ENCODE peak calls at places on chromosomes 3 and 15, in nine cellular contexts. Q is left cardiac atrium; G is type B pancreatic cell; Z is GM19239; X is NCI-H446; D is activated naive CD4-positive, alpha-beta T cell treated with Interleukin-2 at 50 U/mL for 16 hours; T is Caki2; E is neuronal stem cell; F is NAMALWA. L is an unnamed sample.

GRCh38 chr3:42256135-42256819 is 9.7 kb downstream of the CCK start:
- DNase-seq in Q (no peak), G (no peak), Z (no peak), X (no peak), D (no peak), T (peak), E (no peak), F (no peak), L (no peak)

GRCh38 chr15:83845230-83845629 is 191.3 kb downstream of the ADAMTSL3 start:
- DNase-seq in Q (no peak), G (no peak), Z (no peak), X (no peak), D (no peak), T (no peak), E (no peak), F (no peak), L (no peak)

GRCh38 chr3:51718547-51719412 is 11.9 kb downstream of the GRM2 start:
- DNase-seq in Q (peak), G (peak), Z (peak), X (no peak), D (peak), T (peak), E (peak), F (peak), L (peak)

GRCh38 chr15:39459538-39459937 is 121.3 kb upstream of the THBS1 start:
- DNase-seq in Q (no peak), G (no peak), Z (no peak), X (no peak), D (no peak), T (no peak), E (no peak), F (no peak), L (no peak)

GRCh38 chr3:14506626-14507344 is 33.4 kb downstream of the GRIP2 start:
- DNase-seq in Q (no peak), G (no peak), Z (no peak), X (no peak), D (no peak), T (no peak), E (no peak), F (no peak), L (no peak)

GRCh38 chr15:40339621-40339945 is 1.2 kb downstream of the CCDC9B start:
- DNase-seq in Q (no peak), G (no peak), Z (no peak), X (no peak), D (no peak), T (peak), E (no peak), F (no peak), L (no peak)

GRCh38 chr3:194588741-194589140 is 44.5 kb downstream of the TMEM44 start:
- DNase-seq in Q (no peak), G (no peak), Z (no peak), X (no peak), D (no peak), T (no peak), E (no peak), F (no peak), L (no peak)

GRCh38 chr3:18657858-18658820 is 233.0 kb upstream of the SATB1 start:
- DNase-seq in Q (no peak), G (no peak), Z (no peak), X (no peak), D (no peak), T (no peak), E (no peak), F (no peak), L (peak)

GRCh38 chr3:13161771-13162535 is 88.7 kb upstream of the IQSEC1 start:
- DNase-seq in Q (no peak), G (no peak), Z (no peak), X (no peak), D (no peak), T (no peak), E (no peak), F (no peak), L (no peak)

GRCh38 chr3:196563721-196564225 is 4.6 kb downstream of the WDR53 start:
- DNase-seq in Q (no peak), G (no peak), Z (no peak), X (no peak), D (peak), T (peak), E (no peak), F (no peak), L (no peak)

GRCh38 chr3:55601366-55602080 is 114.4 kb upstream of the WNT5A start:
- DNase-seq in Q (no peak), G (no peak), Z (no peak), X (no peak), D (no peak), T (no peak), E (no peak), F (no peak), L (no peak)

GRCh38 chr3:186283096-186283495 is 78.9 kb downstream of the DGKG start:
- DNase-seq in Q (no peak), G (no peak), Z (no peak), X (no peak), D (no peak), T (no peak), E (no peak), F (no peak), L (no peak)

GRCh38 chr15:100897201-100897872 is 17.7 kb downstream of the ALDH1A3 start:
- DNase-seq in Q (no peak), G (no peak), Z (no peak), X (no peak), D (no peak), T (no peak), E (no peak), F (no peak), L (no peak)

GRCh38 chr3:127734754-127735473 is 62.2 kb downstream of the ABTB1 start:
- DNase-seq in Q (peak), G (no peak), Z (no peak), X (no peak), D (no peak), T (no peak), E (no peak), F (peak), L (no peak)

GRCh38 chr3:139941580-139941979 is 6.6 kb downstream of the CLSTN2 start:
- DNase-seq in Q (no peak), G (no peak), Z (no peak), X (no peak), D (no peak), T (no peak), E (no peak), F (no peak), L (no peak)

GRCh38 chr3:194134231-194134756 is 1.7 kb upstream of the HES1 start:
- DNase-seq in Q (peak), G (peak), Z (no peak), X (no peak), D (peak), T (no peak), E (peak), F (peak), L (no peak)

GRCh38 chr3:111831840-111832239 is 27.2 kb upstream of the PHLDB2 start:
- DNase-seq in Q (no peak), G (no peak), Z (no peak), X (no peak), D (no peak), T (no peak), E (no peak), F (no peak), L (no peak)

GRCh38 chr3:190053919-190054672 is 66.6 kb downstream of the P3H2 start:
- DNase-seq in Q (no peak), G (no peak), Z (no peak), X (no peak), D (no peak), T (peak), E (no peak), F (no peak), L (no peak)

GRCh38 chr3:110180733-110181132 is 843.4 kb upstream of the DPPA4 start:
- DNase-seq in Q (peak), G (no peak), Z (no peak), X (no peak), D (no peak), T (no peak), E (no peak), F (no peak), L (no peak)